ENCODE peak calls at places on chromosomes 5 and 9, in four cellular contexts. T is fibroblast of the aortic adventitia, J is MCF 10A, V is NB4. E is an unnamed sample.

GRCh38 chr5:1659100-1660036 is 135.6 kb upstream of the LPCAT1 start:
- DNase-seq in J (no peak), T (no peak), V (no peak), E (peak; percentile 63)

GRCh38 chr5:6166698-6167394 is 211.5 kb downstream of the MED10 start:
- DNase-seq in V (no peak), J (no peak), T (no peak), E (no peak)

GRCh38 chr5:110653231-110653970 is 73.1 kb downstream of the TMEM232 start:
- DNase-seq in J (no peak), V (no peak), T (no peak), E (no peak)

GRCh38 chr5:139660916-139661814 is 13.0 kb downstream of the CXXC5 start:
- DNase-seq in J (peak; percentile 97), V (peak; percentile 99), T (peak; percentile 92), E (no peak)

GRCh38 chr5:95641803-95642220 is 4.8 kb upstream of the RFESD start:
- DNase-seq in T (peak; percentile 47), J (no peak), V (no peak), E (no peak)

GRCh38 chr5:68557162-68557936 is 341.8 kb downstream of the PIK3R1 start:
- DNase-seq in V (no peak), T (peak; percentile 43), J (no peak), E (no peak)

GRCh38 chr5:158776681-158777080 is 323.0 kb downstream of the EBF1 start:
- DNase-seq in V (no peak), T (no peak), J (no peak), E (no peak)

GRCh38 chr9:125812403-125812802 is 65.2 kb downstream of the PBX3 start:
- DNase-seq in V (no peak), T (no peak), J (no peak), E (no peak)

GRCh38 chr9:137827908-137828526 is 49.6 kb upstream of the CACNA1B start:
- DNase-seq in V (no peak), T (no peak), J (no peak), E (no peak)

GRCh38 chr9:132026932-132027585 is 52.6 kb downstream of the MED27 start:
- DNase-seq in V (no peak), T (peak; percentile 34), J (peak; percentile 60), E (no peak)

GRCh38 chr5:33801292-33801691 is 90.5 kb downstream of the ADAMTS12 start:
- DNase-seq in V (no peak), J (no peak), T (no peak), E (no peak)

GRCh38 chr5:33795532-33795931 is 96.3 kb downstream of the ADAMTS12 start:
- DNase-seq in V (no peak), T (no peak), J (no peak), E (no peak)

GRCh38 chr5:33794550-33795300 is 97.1 kb downstream of the ADAMTS12 start:
- DNase-seq in V (no peak), J (no peak), T (peak; percentile 58), E (no peak)

GRCh38 chr5:33800221-33800950 is 91.4 kb downstream of the ADAMTS12 start:
- DNase-seq in J (no peak), T (peak; percentile 27), V (peak; percentile 12), E (no peak)
- TF ChIP-seq CTCF in J (no peak), T (no peak), V (no peak), E (no peak)

DNA sequence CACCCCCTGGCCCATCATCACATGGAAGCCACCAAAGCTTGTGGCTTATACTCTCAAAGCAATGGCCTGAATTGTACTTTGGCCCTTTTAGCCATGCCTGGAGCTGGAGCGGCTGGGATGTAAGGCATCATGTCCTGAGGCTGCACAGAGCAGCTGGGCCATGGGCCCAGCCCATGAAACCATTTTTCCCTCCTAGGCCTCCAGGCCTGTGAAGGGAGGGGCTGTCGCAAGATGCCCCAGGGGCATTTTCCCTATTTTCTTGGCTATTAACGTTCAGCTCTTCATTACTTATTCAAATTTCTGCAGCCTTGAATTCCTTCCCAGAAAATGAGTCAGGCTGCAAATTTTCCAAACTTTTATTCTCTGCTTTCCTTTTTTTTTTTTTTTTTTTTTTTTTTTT is 27.7 kb downstream of the FST start:
- DNase-seq in J (no peak), V (no peak), T (peak; percentile 35), E (no peak)
- TF ChIP-seq CTCF in J (no peak), V (no peak), T (no peak), E (no peak)

DNA sequence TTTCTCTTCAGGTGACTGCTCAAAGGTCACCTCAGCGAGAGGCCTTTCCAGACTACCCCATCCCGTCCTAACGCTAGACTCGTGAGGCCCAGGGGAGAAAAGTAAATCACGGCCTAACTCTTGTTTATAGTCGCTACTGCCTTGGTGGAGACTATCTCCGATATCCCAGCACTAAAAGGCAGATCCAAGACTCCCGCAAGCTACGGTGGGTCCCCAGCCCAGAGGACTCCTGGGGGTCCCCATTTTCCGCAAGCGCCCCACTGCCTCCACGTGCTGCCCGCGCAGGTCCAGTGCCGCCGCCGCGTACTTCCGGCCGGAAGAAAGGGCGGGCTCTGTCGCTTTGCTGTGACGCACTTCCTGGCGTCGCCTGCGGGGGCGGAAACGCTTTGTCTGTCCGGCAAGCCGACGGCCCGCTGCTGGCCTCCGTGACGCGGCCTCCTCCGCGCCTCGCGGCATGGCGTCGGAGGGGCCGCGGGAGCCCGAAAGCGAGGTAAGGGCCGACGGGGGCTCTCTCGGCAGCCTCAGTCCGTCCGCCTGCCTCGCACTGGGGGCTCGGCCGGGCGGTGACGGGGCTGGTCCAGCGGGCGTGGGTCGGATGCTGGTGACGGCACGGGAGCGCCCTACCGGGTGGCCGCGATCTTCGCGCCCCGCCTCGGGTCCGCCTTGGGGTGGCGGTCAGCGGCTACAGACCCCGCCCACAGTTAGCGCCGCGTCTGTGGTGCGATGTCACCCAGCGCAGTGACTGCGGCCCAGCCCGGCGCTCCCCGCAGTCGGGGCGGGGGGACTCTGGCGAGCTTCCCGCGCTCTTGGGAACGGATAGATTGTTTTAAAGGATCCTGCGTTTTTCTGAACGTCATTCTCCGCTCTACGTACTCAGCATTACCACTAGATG is at the start of gene SECISBP2:
- DNase-seq in T (peak; percentile 98), J (peak; percentile 96), V (peak; percentile 97), E (peak; percentile 96)
- TF ChIP-seq CTCF in T (peak; percentile 68), J (no peak), V (peak; percentile 74), E (peak; percentile 89)

DNA sequence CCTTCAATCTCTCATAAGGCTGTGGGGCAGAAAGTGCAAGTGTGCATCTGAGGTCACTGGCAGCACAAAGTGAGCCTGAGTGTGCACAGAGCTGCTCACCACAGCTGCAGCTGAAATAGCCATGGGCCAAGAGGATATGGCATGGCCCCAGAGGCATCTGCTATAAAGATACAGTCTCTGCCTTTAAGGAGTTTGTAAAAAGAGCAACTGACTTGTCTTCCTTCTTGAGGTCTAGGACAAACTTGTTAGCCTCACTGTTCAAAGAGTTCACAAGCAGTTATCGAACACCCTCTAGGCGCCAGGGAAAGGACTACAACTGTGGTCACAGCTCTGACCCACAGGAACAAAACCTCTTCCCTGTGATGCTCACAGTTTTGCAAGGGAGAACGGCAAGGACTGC is 190.0 kb upstream of the TRIM32 start:
- DNase-seq in J (no peak), T (peak; percentile 40), V (no peak), E (no peak)
- TF ChIP-seq CTCF in J (no peak), T (peak; percentile 30), V (no peak), E (peak; percentile 34)